ENCODE peak calls at places on chromosomes 3 and 15, in six cellular contexts. One of them, this sample, is unnamed.

GRCh38 chr15:77075528-77075927 is 4.6 kb upstream of the TSPAN3 start:
- DNase-seq in A549: no peak
- DNase-seq in GM20000: no peak
- DNase-seq in stomach: peak; percentile 50
- DNase-seq in BE2C: peak; percentile 50
- DNase-seq in tibial artery: no peak
- DNase-seq in this sample: no peak

GRCh38 chr15:66156310-66156975 is 97.1 kb downstream of the MEGF11 start:
- DNase-seq in tibial artery: no peak
- DNase-seq in GM20000: no peak
- DNase-seq in BE2C: no peak
- DNase-seq in stomach: no peak
- DNase-seq in A549: no peak
- DNase-seq in this sample: no peak

GRCh38 chr15:81184188-81184587 is 12.5 kb upstream of the IL16 start:
- DNase-seq in BE2C: no peak
- DNase-seq in tibial artery: peak; percentile 62
- DNase-seq in GM20000: no peak
- DNase-seq in A549: no peak
- DNase-seq in stomach: no peak
- DNase-seq in this sample: no peak

GRCh38 chr3:120795017-120795648 is 52.6 kb downstream of the GTF2E1 start:
- DNase-seq in BE2C: peak; percentile 89
- DNase-seq in tibial artery: peak; percentile 79
- DNase-seq in GM20000: peak; percentile 59
- DNase-seq in stomach: peak; percentile 74
- DNase-seq in A549: peak; percentile 33
- DNase-seq in this sample: peak; percentile 47

GRCh38 chr3:16817201-16817600 is 67.6 kb upstream of the PLCL2 start:
- DNase-seq in A549: no peak
- DNase-seq in stomach: no peak
- DNase-seq in GM20000: no peak
- DNase-seq in tibial artery: no peak
- DNase-seq in BE2C: no peak
- DNase-seq in this sample: no peak

GRCh38 chr3:139106013-139106932 is 61.6 kb upstream of the PRR23C start:
- DNase-seq in GM20000: no peak
- DNase-seq in A549: no peak
- DNase-seq in tibial artery: no peak
- DNase-seq in BE2C: no peak
- DNase-seq in stomach: no peak
- DNase-seq in this sample: no peak

GRCh38 chr3:82509951-82510603 is 748.6 kb upstream of the GBE1 start:
- DNase-seq in BE2C: no peak
- DNase-seq in stomach: no peak
- DNase-seq in GM20000: no peak
- DNase-seq in tibial artery: no peak
- DNase-seq in A549: no peak
- DNase-seq in this sample: no peak

GRCh38 chr3:54572197-54572895 is 355.5 kb downstream of the LRTM1 start:
- DNase-seq in A549: no peak
- DNase-seq in tibial artery: no peak
- DNase-seq in GM20000: no peak
- DNase-seq in BE2C: no peak
- DNase-seq in stomach: no peak
- DNase-seq in this sample: no peak

GRCh38 chr3:71066356-71066755 is 517.2 kb downstream of the FOXP1 start:
- DNase-seq in stomach: peak; percentile 73
- DNase-seq in tibial artery: no peak
- DNase-seq in BE2C: no peak
- DNase-seq in GM20000: no peak
- DNase-seq in A549: no peak
- DNase-seq in this sample: no peak

GRCh38 chr3:151268267-151269235 is 9.8 kb downstream of the P2RY14 start:
- DNase-seq in stomach: no peak
- DNase-seq in tibial artery: no peak
- DNase-seq in GM20000: peak; percentile 7
- DNase-seq in A549: no peak
- DNase-seq in BE2C: no peak
- DNase-seq in this sample: no peak

GRCh38 chr3:52350981-52351761 is 35.1 kb downstream of the DNAH1 start:
- DNase-seq in GM20000: no peak
- DNase-seq in BE2C: no peak
- DNase-seq in stomach: no peak
- DNase-seq in tibial artery: no peak
- DNase-seq in A549: no peak
- DNase-seq in this sample: no peak

GRCh38 chr3:139676634-139677197 is 1.1 kb downstream of the NMNAT3 start:
- DNase-seq in GM20000: no peak
- DNase-seq in A549: no peak
- DNase-seq in tibial artery: no peak
- DNase-seq in BE2C: no peak
- DNase-seq in stomach: no peak
- DNase-seq in this sample: no peak

GRCh38 chr15:100877551-100877950 is 2.1 kb upstream of the ALDH1A3 start:
- DNase-seq in BE2C: no peak
- DNase-seq in tibial artery: no peak
- DNase-seq in A549: no peak
- DNase-seq in stomach: no peak
- DNase-seq in GM20000: no peak
- DNase-seq in this sample: no peak

GRCh38 chr3:42709621-42710020 is 7.0 kb upstream of the HHATL start:
- DNase-seq in GM20000: no peak
- DNase-seq in stomach: no peak
- DNase-seq in A549: no peak
- DNase-seq in BE2C: no peak
- DNase-seq in tibial artery: peak; percentile 9
- DNase-seq in this sample: no peak

GRCh38 chr3:187694801-187695200 is 7.6 kb downstream of the RTP2 start:
- DNase-seq in BE2C: no peak
- DNase-seq in GM20000: no peak
- DNase-seq in A549: no peak
- DNase-seq in stomach: no peak
- DNase-seq in tibial artery: no peak
- DNase-seq in this sample: no peak

GRCh38 chr3:3783155-3783554 is 16.1 kb upstream of the LRRN1 start:
- DNase-seq in BE2C: no peak
- DNase-seq in stomach: no peak
- DNase-seq in A549: no peak
- DNase-seq in tibial artery: no peak
- DNase-seq in GM20000: no peak
- DNase-seq in this sample: no peak

GRCh38 chr3:127323581-127323980 is 35.7 kb upstream of the PRR20G start:
- DNase-seq in tibial artery: no peak
- DNase-seq in A549: no peak
- DNase-seq in GM20000: no peak
- DNase-seq in BE2C: no peak
- DNase-seq in stomach: no peak
- DNase-seq in this sample: no peak

GRCh38 chr15:88247914-88248313 is 8.6 kb downstream of the NTRK3 start:
- DNase-seq in A549: no peak
- DNase-seq in tibial artery: no peak
- DNase-seq in GM20000: no peak
- DNase-seq in stomach: no peak
- DNase-seq in BE2C: no peak
- DNase-seq in this sample: no peak

GRCh38 chr3:152609891-152610290 is 225.0 kb upstream of the P2RY1 start:
- DNase-seq in GM20000: no peak
- DNase-seq in A549: no peak
- DNase-seq in tibial artery: no peak
- DNase-seq in BE2C: no peak
- DNase-seq in stomach: no peak
- DNase-seq in this sample: no peak

GRCh38 chr15:69088300-69088965 is 72.0 kb upstream of the GLCE start:
- DNase-seq in stomach: no peak
- DNase-seq in BE2C: no peak
- DNase-seq in A549: no peak
- DNase-seq in tibial artery: no peak
- DNase-seq in GM20000: no peak
- DNase-seq in this sample: no peak

GRCh38 chr3:162354343-162354742 is 857.7 kb downstream of the OTOL1 start:
- DNase-seq in tibial artery: no peak
- DNase-seq in GM20000: no peak
- DNase-seq in BE2C: no peak
- DNase-seq in A549: no peak
- DNase-seq in stomach: no peak
- DNase-seq in this sample: no peak

GRCh38 chr3:160106905-160107861 is 118.0 kb upstream of the C3orf80 start:
- DNase-seq in tibial artery: no peak
- DNase-seq in GM20000: no peak
- DNase-seq in stomach: peak; percentile 57
- DNase-seq in A549: no peak
- DNase-seq in BE2C: no peak
- DNase-seq in this sample: no peak

GRCh38 chr15:26667222-26667988 is 105.5 kb downstream of the GABRB3 start:
- DNase-seq in stomach: peak; percentile 31
- DNase-seq in BE2C: peak; percentile 27
- DNase-seq in tibial artery: no peak
- DNase-seq in GM20000: no peak
- DNase-seq in A549: no peak
- DNase-seq in this sample: no peak

GRCh38 chr15:34335176-34335575 is 2.4 kb downstream of the SLC12A6 start:
- DNase-seq in tibial artery: no peak
- DNase-seq in BE2C: no peak
- DNase-seq in stomach: no peak
- DNase-seq in A549: no peak
- DNase-seq in GM20000: no peak
- DNase-seq in this sample: no peak

GRCh38 chr3:190506271-190506670 is 7.6 kb upstream of the IL1RAP start:
- DNase-seq in GM20000: no peak
- DNase-seq in BE2C: no peak
- DNase-seq in tibial artery: no peak
- DNase-seq in A549: no peak
- DNase-seq in stomach: no peak
- DNase-seq in this sample: no peak

GRCh38 chr3:190499157-190499556 is 14.7 kb upstream of the IL1RAP start:
- DNase-seq in stomach: no peak
- DNase-seq in BE2C: no peak
- DNase-seq in A549: no peak
- DNase-seq in GM20000: no peak
- DNase-seq in tibial artery: no peak
- DNase-seq in this sample: no peak

GRCh38 chr3:190505381-190506003 is 8.4 kb upstream of the IL1RAP start:
- DNase-seq in GM20000: no peak
- DNase-seq in BE2C: no peak
- DNase-seq in stomach: no peak
- DNase-seq in tibial artery: no peak
- DNase-seq in A549: no peak
- DNase-seq in this sample: no peak

GRCh38 chr3:190504354-190505125 is 9.3 kb upstream of the IL1RAP start:
- DNase-seq in GM20000: no peak
- DNase-seq in stomach: no peak
- DNase-seq in BE2C: no peak
- DNase-seq in tibial artery: no peak
- DNase-seq in A549: no peak
- DNase-seq in this sample: no peak
- TF ChIP-seq CTCF in GM20000: no peak
- TF ChIP-seq CTCF in stomach: no peak
- TF ChIP-seq CTCF in BE2C: no peak
- TF ChIP-seq CTCF in tibial artery: no peak
- TF ChIP-seq CTCF in A549: no peak
- TF ChIP-seq CTCF in this sample: no peak

DNA sequence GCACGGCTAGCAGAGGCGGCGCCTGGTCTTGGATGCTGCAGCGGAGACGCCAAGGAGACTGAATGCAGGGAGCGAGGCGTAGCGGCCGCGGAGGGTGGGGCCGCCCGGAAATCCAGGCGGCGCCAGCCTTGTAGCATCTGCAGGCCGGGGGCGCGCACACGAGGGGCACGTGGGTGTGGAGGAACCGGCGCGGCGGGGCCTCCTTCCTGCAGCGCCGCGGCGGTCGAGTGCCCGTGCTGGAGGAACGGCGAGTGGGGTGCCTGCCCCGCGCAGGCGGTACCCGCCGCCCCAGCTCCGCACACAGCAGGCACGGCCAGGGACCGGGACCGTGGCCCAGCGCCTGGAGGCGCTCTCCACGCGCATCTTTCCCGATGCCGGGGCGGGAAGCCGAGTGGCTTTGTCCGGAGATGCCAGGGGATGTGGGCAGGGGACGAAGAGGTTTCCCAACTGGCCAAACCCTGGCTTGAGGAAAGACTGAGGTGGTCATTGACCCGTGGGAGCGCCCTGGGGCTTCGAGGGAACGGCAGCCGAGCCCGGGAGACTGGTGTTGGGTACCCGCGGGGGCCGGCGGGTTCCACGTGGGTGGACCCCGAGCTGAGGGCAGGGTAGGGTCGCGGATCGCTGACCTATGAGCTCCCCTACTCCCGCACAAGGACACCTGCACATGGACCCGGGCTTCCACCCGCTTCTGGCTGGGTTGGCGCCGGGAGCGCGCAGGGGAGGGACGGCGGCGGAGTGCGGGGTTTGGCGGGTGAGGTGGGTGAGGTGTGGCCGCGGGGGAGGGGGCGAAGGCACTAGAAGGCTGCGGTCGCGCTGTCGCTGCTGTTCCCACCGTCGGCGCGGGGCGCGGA is 246.4 kb upstream of the TOPAZ1 start:
- DNase-seq in stomach: no peak
- DNase-seq in BE2C: peak; percentile 46
- DNase-seq in GM20000: peak; percentile 50
- DNase-seq in tibial artery: no peak
- DNase-seq in A549: no peak
- DNase-seq in this sample: peak; percentile 48
- TF ChIP-seq CTCF in stomach: no peak
- TF ChIP-seq CTCF in BE2C: no peak
- TF ChIP-seq CTCF in GM20000: no peak
- TF ChIP-seq CTCF in tibial artery: no peak
- TF ChIP-seq CTCF in A549: peak; percentile 18
- TF ChIP-seq CTCF in this sample: peak; percentile 1

GRCh38 chr15:93052090-93052892 is 36.7 kb downstream of the RGMA start:
- DNase-seq in BE2C: no peak
- DNase-seq in stomach: no peak
- DNase-seq in GM20000: no peak
- DNase-seq in A549: no peak
- DNase-seq in tibial artery: no peak
- DNase-seq in this sample: no peak
- TF ChIP-seq CTCF in BE2C: peak; percentile 41
- TF ChIP-seq CTCF in stomach: no peak
- TF ChIP-seq CTCF in GM20000: no peak
- TF ChIP-seq CTCF in A549: peak; percentile 32
- TF ChIP-seq CTCF in tibial artery: no peak
- TF ChIP-seq CTCF in this sample: peak; percentile 15

GRCh38 chr3:157416347-157417087 is 20.1 kb upstream of the PTX3 start:
- DNase-seq in stomach: no peak
- DNase-seq in BE2C: no peak
- DNase-seq in tibial artery: no peak
- DNase-seq in GM20000: no peak
- DNase-seq in A549: no peak
- DNase-seq in this sample: no peak

GRCh38 chr3:157408499-157409149 is 28.0 kb upstream of the PTX3 start:
- DNase-seq in GM20000: no peak
- DNase-seq in A549: no peak
- DNase-seq in tibial artery: no peak
- DNase-seq in stomach: no peak
- DNase-seq in BE2C: no peak
- DNase-seq in this sample: no peak

GRCh38 chr3:157407769-157408168 is 28.9 kb upstream of the PTX3 start:
- DNase-seq in BE2C: no peak
- DNase-seq in tibial artery: no peak
- DNase-seq in stomach: no peak
- DNase-seq in A549: no peak
- DNase-seq in GM20000: no peak
- DNase-seq in this sample: no peak

GRCh38 chr3:157410945-157411344 is 25.7 kb upstream of the PTX3 start:
- DNase-seq in stomach: no peak
- DNase-seq in BE2C: no peak
- DNase-seq in tibial artery: no peak
- DNase-seq in A549: no peak
- DNase-seq in GM20000: no peak
- DNase-seq in this sample: no peak

GRCh38 chr3:157412323-157412845 is 24.3 kb upstream of the PTX3 start:
- DNase-seq in BE2C: no peak
- DNase-seq in GM20000: no peak
- DNase-seq in stomach: no peak
- DNase-seq in tibial artery: no peak
- DNase-seq in A549: no peak
- DNase-seq in this sample: no peak
- TF ChIP-seq CTCF in BE2C: no peak
- TF ChIP-seq CTCF in GM20000: no peak
- TF ChIP-seq CTCF in stomach: no peak
- TF ChIP-seq CTCF in tibial artery: no peak
- TF ChIP-seq CTCF in A549: no peak
- TF ChIP-seq CTCF in this sample: no peak

This sample was measured in GM10248.